ENCODE peak calls at places on chromosomes 2 and 18, in ten cellular contexts. One of them, this sample, is unnamed.

GRCh38 chr2:221402072-221402471 is 170.0 kb downstream of the EPHA4 start:
- DNase-seq in Caki2: no peak
- DNase-seq in BJ: peak
- DNase-seq in GM23338: no peak
- DNase-seq in LoVo: no peak
- DNase-seq in head of caudate nucleus: no peak
- DNase-seq in WTC11: no peak
- DNase-seq in ureter: no peak
- DNase-seq in GDM1: no peak
- DNase-seq in brain microvascular endothelial cell: peak
- DNase-seq in this sample: no peak

GRCh38 chr18:26335139-26335933 is 109.1 kb downstream of the TAF4B start:
- DNase-seq in Caki2: no peak
- DNase-seq in BJ: peak
- DNase-seq in GM23338: no peak
- DNase-seq in LoVo: no peak
- DNase-seq in head of caudate nucleus: no peak
- DNase-seq in WTC11: no peak
- DNase-seq in ureter: no peak
- DNase-seq in GDM1: no peak
- DNase-seq in brain microvascular endothelial cell: no peak
- DNase-seq in this sample: no peak

GRCh38 chr2:99881901-99882591 is 260.3 kb downstream of the AFF3 start:
- DNase-seq in Caki2: peak
- DNase-seq in BJ: no peak
- DNase-seq in GM23338: peak
- DNase-seq in LoVo: no peak
- DNase-seq in head of caudate nucleus: peak
- DNase-seq in WTC11: no peak
- DNase-seq in ureter: no peak
- DNase-seq in GDM1: no peak
- DNase-seq in brain microvascular endothelial cell: peak
- DNase-seq in this sample: peak

GRCh38 chr2:54858021-54858681 is 134.7 kb downstream of the EML6 start:
- DNase-seq in Caki2: no peak
- DNase-seq in BJ: no peak
- DNase-seq in GM23338: no peak
- DNase-seq in LoVo: no peak
- DNase-seq in head of caudate nucleus: no peak
- DNase-seq in WTC11: no peak
- DNase-seq in ureter: no peak
- DNase-seq in GDM1: no peak
- DNase-seq in brain microvascular endothelial cell: peak
- DNase-seq in this sample: no peak

GRCh38 chr18:57744211-57744694 is 58.9 kb downstream of the ATP8B1 start:
- DNase-seq in Caki2: no peak
- DNase-seq in BJ: no peak
- DNase-seq in GM23338: no peak
- DNase-seq in LoVo: no peak
- DNase-seq in head of caudate nucleus: no peak
- DNase-seq in WTC11: no peak
- DNase-seq in ureter: no peak
- DNase-seq in GDM1: no peak
- DNase-seq in brain microvascular endothelial cell: peak
- DNase-seq in this sample: no peak

GRCh38 chr18:26655614-26656400 is 107.5 kb upstream of the KCTD1 start:
- DNase-seq in Caki2: peak
- DNase-seq in BJ: no peak
- DNase-seq in GM23338: peak
- DNase-seq in LoVo: peak
- DNase-seq in head of caudate nucleus: peak
- DNase-seq in WTC11: peak
- DNase-seq in ureter: peak
- DNase-seq in GDM1: no peak
- DNase-seq in brain microvascular endothelial cell: peak
- DNase-seq in this sample: peak

GRCh38 chr2:128321784-128322650 is 3.3 kb upstream of the HS6ST1 start:
- DNase-seq in Caki2: peak
- DNase-seq in BJ: no peak
- DNase-seq in GM23338: peak
- DNase-seq in LoVo: peak
- DNase-seq in head of caudate nucleus: peak
- DNase-seq in WTC11: peak
- DNase-seq in ureter: peak
- DNase-seq in GDM1: peak
- DNase-seq in brain microvascular endothelial cell: peak
- DNase-seq in this sample: peak

GRCh38 chr2:20454036-20454981 is 7.4 kb downstream of the RHOB start:
- DNase-seq in Caki2: no peak
- DNase-seq in BJ: no peak
- DNase-seq in GM23338: no peak
- DNase-seq in LoVo: no peak
- DNase-seq in head of caudate nucleus: no peak
- DNase-seq in WTC11: no peak
- DNase-seq in ureter: peak
- DNase-seq in GDM1: no peak
- DNase-seq in brain microvascular endothelial cell: no peak
- DNase-seq in this sample: no peak

GRCh38 chr2:236915726-236916125 is 170.0 kb upstream of the COPS8 start:
- DNase-seq in Caki2: no peak
- DNase-seq in BJ: no peak
- DNase-seq in GM23338: no peak
- DNase-seq in LoVo: no peak
- DNase-seq in head of caudate nucleus: no peak
- DNase-seq in WTC11: no peak
- DNase-seq in ureter: peak
- DNase-seq in GDM1: no peak
- DNase-seq in brain microvascular endothelial cell: no peak
- DNase-seq in this sample: no peak

GRCh38 chr2:55225481-55226020 is 6.5 kb downstream of the CLHC1 start:
- DNase-seq in Caki2: no peak
- DNase-seq in BJ: no peak
- DNase-seq in GM23338: peak
- DNase-seq in LoVo: no peak
- DNase-seq in head of caudate nucleus: no peak
- DNase-seq in WTC11: peak
- DNase-seq in ureter: no peak
- DNase-seq in GDM1: no peak
- DNase-seq in brain microvascular endothelial cell: no peak
- DNase-seq in this sample: no peak

GRCh38 chr2:114089636-114090325 is 199.9 kb downstream of the ACTR3 start:
- DNase-seq in Caki2: no peak
- DNase-seq in BJ: no peak
- DNase-seq in GM23338: no peak
- DNase-seq in LoVo: no peak
- DNase-seq in head of caudate nucleus: no peak
- DNase-seq in WTC11: no peak
- DNase-seq in ureter: no peak
- DNase-seq in GDM1: no peak
- DNase-seq in brain microvascular endothelial cell: no peak
- DNase-seq in this sample: no peak

GRCh38 chr18:28559511-28559910 is 382.6 kb upstream of the CDH2 start:
- DNase-seq in Caki2: no peak
- DNase-seq in BJ: no peak
- DNase-seq in GM23338: no peak
- DNase-seq in LoVo: no peak
- DNase-seq in head of caudate nucleus: no peak
- DNase-seq in WTC11: no peak
- DNase-seq in ureter: no peak
- DNase-seq in GDM1: no peak
- DNase-seq in brain microvascular endothelial cell: no peak
- DNase-seq in this sample: no peak

GRCh38 chr2:46335404-46335965 is 38.3 kb downstream of the EPAS1 start:
- DNase-seq in Caki2: no peak
- DNase-seq in BJ: no peak
- DNase-seq in GM23338: peak
- DNase-seq in LoVo: no peak
- DNase-seq in head of caudate nucleus: peak
- DNase-seq in WTC11: peak
- DNase-seq in ureter: no peak
- DNase-seq in GDM1: no peak
- DNase-seq in brain microvascular endothelial cell: peak
- DNase-seq in this sample: no peak

GRCh38 chr2:209556354-209556961 is 132.6 kb downstream of the MAP2 start:
- DNase-seq in Caki2: peak
- DNase-seq in BJ: no peak
- DNase-seq in GM23338: peak
- DNase-seq in LoVo: no peak
- DNase-seq in head of caudate nucleus: no peak
- DNase-seq in WTC11: no peak
- DNase-seq in ureter: no peak
- DNase-seq in GDM1: no peak
- DNase-seq in brain microvascular endothelial cell: peak
- DNase-seq in this sample: peak

GRCh38 chr2:10103179-10103578 is 19.4 kb upstream of the RRM2 start:
- DNase-seq in Caki2: no peak
- DNase-seq in BJ: no peak
- DNase-seq in GM23338: no peak
- DNase-seq in LoVo: no peak
- DNase-seq in head of caudate nucleus: no peak
- DNase-seq in WTC11: no peak
- DNase-seq in ureter: no peak
- DNase-seq in GDM1: no peak
- DNase-seq in brain microvascular endothelial cell: no peak
- DNase-seq in this sample: no peak

GRCh38 chr18:2147866-2148265 is 423.4 kb downstream of the METTL4 start:
- DNase-seq in Caki2: no peak
- DNase-seq in BJ: no peak
- DNase-seq in GM23338: no peak
- DNase-seq in LoVo: no peak
- DNase-seq in head of caudate nucleus: no peak
- DNase-seq in WTC11: no peak
- DNase-seq in ureter: no peak
- DNase-seq in GDM1: no peak
- DNase-seq in brain microvascular endothelial cell: no peak
- DNase-seq in this sample: no peak

GRCh38 chr2:119769645-119770044 is 9.9 kb downstream of the PTPN4 start:
- DNase-seq in Caki2: no peak
- DNase-seq in BJ: no peak
- DNase-seq in GM23338: no peak
- DNase-seq in LoVo: no peak
- DNase-seq in head of caudate nucleus: no peak
- DNase-seq in WTC11: no peak
- DNase-seq in ureter: no peak
- DNase-seq in GDM1: no peak
- DNase-seq in brain microvascular endothelial cell: no peak
- DNase-seq in this sample: no peak

GRCh38 chr18:31686572-31686971 is 2.2 kb upstream of the B4GALT6 start:
- DNase-seq in Caki2: no peak
- DNase-seq in BJ: no peak
- DNase-seq in GM23338: no peak
- DNase-seq in LoVo: no peak
- DNase-seq in head of caudate nucleus: no peak
- DNase-seq in WTC11: no peak
- DNase-seq in ureter: no peak
- DNase-seq in GDM1: no peak
- DNase-seq in brain microvascular endothelial cell: no peak
- DNase-seq in this sample: no peak

GRCh38 chr18:9739516-9739915 is 31.4 kb downstream of the RAB31 start:
- DNase-seq in Caki2: no peak
- DNase-seq in BJ: no peak
- DNase-seq in GM23338: no peak
- DNase-seq in LoVo: no peak
- DNase-seq in head of caudate nucleus: no peak
- DNase-seq in WTC11: no peak
- DNase-seq in ureter: peak
- DNase-seq in GDM1: no peak
- DNase-seq in brain microvascular endothelial cell: no peak
- DNase-seq in this sample: no peak

GRCh38 chr2:109135572-109136185 is 6.7 kb downstream of the SH3RF3 start:
- DNase-seq in Caki2: no peak
- DNase-seq in BJ: no peak
- DNase-seq in GM23338: no peak
- DNase-seq in LoVo: no peak
- DNase-seq in head of caudate nucleus: no peak
- DNase-seq in WTC11: no peak
- DNase-seq in ureter: peak
- DNase-seq in GDM1: no peak
- DNase-seq in brain microvascular endothelial cell: no peak
- DNase-seq in this sample: no peak

GRCh38 chr18:31243740-31244512 is 74.0 kb upstream of the DSG1 start:
- DNase-seq in Caki2: no peak
- DNase-seq in BJ: no peak
- DNase-seq in GM23338: no peak
- DNase-seq in LoVo: no peak
- DNase-seq in head of caudate nucleus: no peak
- DNase-seq in WTC11: no peak
- DNase-seq in ureter: no peak
- DNase-seq in GDM1: no peak
- DNase-seq in brain microvascular endothelial cell: no peak
- DNase-seq in this sample: no peak

This sample was measured in ACHN.